ENCODE peak calls at places on chromosomes 1 and 21, in four cellular contexts. P is right atrium auricular region, T is thoracic aorta, A is upper lobe of right lung. U is an unnamed sample.
A peak's percentile ranks its signal among the peaks of the same experiment; 100 is the strongest.

GRCh38 chr1:53627031-53627430 is 111.9 kb downstream of the GLIS1 start:
- DNase-seq in P (peak; percentile 16), T (no peak), A (no peak), U (no peak)

GRCh38 chr1:52842643-52843310 is at the start of gene ZYG11A:
- DNase-seq in T (no peak), A (peak; percentile 73), P (no peak), U (peak; percentile 88)

GRCh38 chr21:17089121-17089520 is 423.7 kb upstream of the CXADR start:
- DNase-seq in P (no peak), T (no peak), A (no peak), U (peak; percentile 66)

GRCh38 chr1:56965916-56966697 is at the start of gene C8B:
- DNase-seq in P (no peak), A (no peak), T (no peak), U (no peak)

GRCh38 chr1:119827010-119827409 is 15.8 kb upstream of the REG4 start:
- DNase-seq in T (no peak), P (no peak), A (no peak), U (no peak)

GRCh38 chr1:36565576-36566501 is 83.1 kb upstream of the CSF3R start:
- DNase-seq in P (no peak), T (no peak), A (peak; percentile 34), U (no peak)

GRCh38 chr1:166350490-166350889 is 183.7 kb upstream of the FAM78B start:
- DNase-seq in T (no peak), A (no peak), P (no peak), U (no peak)

GRCh38 chr1:180247580-180247979 is 17.5 kb downstream of the LHX4 start:
- DNase-seq in T (no peak), P (no peak), A (peak; percentile 10), U (no peak)

GRCh38 chr1:68984289-68984688 is 487.4 kb upstream of the DEPDC1 start:
- DNase-seq in P (no peak), T (no peak), A (no peak), U (no peak)

GRCh38 chr1:58885998-58886397 is 102.2 kb upstream of the JUN start:
- DNase-seq in T (no peak), P (no peak), A (no peak), U (no peak)

GRCh38 chr1:1285618-1286311 is 5.5 kb downstream of the SCNN1D start:
- DNase-seq in A (no peak), T (no peak), P (no peak), U (no peak)

GRCh38 chr1:79895573-79895972 is 889.0 kb upstream of the ADGRL4 start:
- DNase-seq in A (no peak), T (no peak), P (no peak), U (no peak)

GRCh38 chr1:79899914-79900313 is 893.4 kb upstream of the ADGRL4 start:
- DNase-seq in P (no peak), A (no peak), T (no peak), U (peak; percentile 57)

GRCh38 chr1:79896136-79896535 is 889.6 kb upstream of the ADGRL4 start:
- DNase-seq in T (no peak), A (no peak), P (no peak), U (no peak)
- H3K4me3 ChIP-seq in T (no peak overlapping the region), A (no peak overlapping the region), P (no peak overlapping the region), U (no peak overlapping the region)

GRCh38 chr1:178379807-178380206 is 117.0 kb downstream of the CLEC20A start:
- DNase-seq in T (no peak), P (no peak), A (no peak), U (no peak)
- TF ChIP-seq CTCF in T (no peak), P (no peak), A (no peak), U (peak; percentile 48)

GRCh38 chr1:157147906-157148717 is 9.9 kb upstream of the ETV3 start:
- DNase-seq in T (no peak), A (no peak), P (no peak), U (peak; percentile 35)
- H3K4me3 ChIP-seq in T (no peak overlapping the region), A (no peak overlapping the region), P (no peak overlapping the region), U (no peak overlapping the region)

DNA sequence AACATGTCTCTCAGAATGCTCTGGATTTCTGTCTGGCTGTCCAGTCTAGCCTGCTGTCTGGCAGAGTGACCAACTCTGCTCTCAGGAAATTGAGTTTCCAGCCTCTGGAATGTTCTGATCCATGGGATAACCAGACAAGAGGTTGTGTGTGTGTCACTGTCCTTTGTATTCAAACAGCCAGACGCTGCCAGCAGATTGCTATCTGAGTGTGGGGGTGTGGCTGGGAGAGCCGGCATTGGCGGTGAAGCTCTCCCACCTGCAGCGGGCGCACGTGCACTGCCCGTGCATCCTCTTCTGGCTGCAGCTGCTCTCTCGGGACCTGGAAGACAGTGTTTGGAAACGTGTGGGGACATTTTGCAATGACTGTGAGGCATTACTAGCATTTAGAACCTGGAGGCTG is 26.1 kb downstream of the PKP1 start:
- DNase-seq in P (peak; percentile 63), T (no peak), A (peak; percentile 80), U (peak; percentile 18)
- TF ChIP-seq CTCF in P (peak; percentile 41), T (no peak), A (peak; percentile 21), U (no peak)

GRCh38 chr1:111989531-111990025 is at the start of gene KCND3:
- DNase-seq in A (peak; percentile 78), P (no peak), T (no peak), U (peak; percentile 14)
- H3K4me3 ChIP-seq in A (peak within 1 kb of the TSS; percentile 58), P (peak within 1 kb of the TSS; percentile 67), T (peak within 1 kb of the TSS; percentile 81), U (peak within 1 kb of the TSS; percentile 30)

GRCh38 chr1:216095400-216095799 is 327.8 kb downstream of the USH2A start:
- DNase-seq in T (no peak), P (no peak), A (no peak), U (no peak)
- TF ChIP-seq CTCF in T (no peak), P (no peak), A (no peak), U (no peak)

GRCh38 chr1:223653015-223653414 is 12.5 kb downstream of the CAPN8 start:
- DNase-seq in T (no peak), P (no peak), A (no peak), U (no peak)

GRCh38 chr1:223650465-223650864 is 15.0 kb downstream of the CAPN8 start:
- DNase-seq in A (no peak), P (no peak), T (no peak), U (no peak)

GRCh38 chr1:223657978-223658377 is 7.5 kb downstream of the CAPN8 start:
- DNase-seq in P (no peak), A (no peak), T (no peak), U (no peak)

GRCh38 chr1:223652436-223652901 is 13.0 kb downstream of the CAPN8 start:
- DNase-seq in T (no peak), P (no peak), A (no peak), U (no peak)

GRCh38 chr1:223654083-223654482 is 11.4 kb downstream of the CAPN8 start:
- DNase-seq in A (no peak), P (no peak), T (no peak), U (no peak)
- H3K4me3 ChIP-seq in A (no peak overlapping the region), P (no peak overlapping the region), T (no peak overlapping the region), U (no peak overlapping the region)

GRCh38 chr1:10424034-10424433 is 6.2 kb upstream of the CENPS start:
- DNase-seq in P (no peak), A (no peak), T (no peak), U (peak; percentile 52)
- TF ChIP-seq CTCF in P (no peak), A (no peak), T (no peak), U (peak; percentile 3)

U was measured in fibroblast of villous mesenchyme.